ENCODE peak calls at places on chromosomes 12 and 14, in ten cellular contexts. T is cardiac fibroblast; Z is upper lobe of right lung; S is ELF-1; J is NCI-H2029 treated with DMSO at 0.1 percent for 48 hours; Q is activated naive CD4-positive, alpha-beta T cell treated with Interleukin-2 at 50 U/mL for 16 hours; K is mesothelial cell of epicardium; F is omental fat pad; E is tibial nerve; D is activated CD4-positive, alpha-beta T cell treated with anti-CD3 and anti-CD28 coated beads for 48 hours. V is an unnamed sample.
A peak's percentile ranks its signal among the peaks of the same experiment; 100 is the strongest.

GRCh38 chr14:25988536-25988935 is 609.3 kb downstream of the NOVA1 start:
- DNase-seq in T (no peak), Z (no peak), S (no peak), J (no peak), Q (no peak), K (no peak), F (no peak), E (no peak), D (no peak), V (no peak)

GRCh38 chr12:96448287-96448686 is 41.1 kb upstream of the CFAP54 start:
- DNase-seq in T (peak; percentile 94), Z (no peak), S (no peak), J (no peak), Q (no peak), K (no peak), F (no peak), E (no peak), D (no peak), V (no peak)

GRCh38 chr14:20427231-20428009 is 8.5 kb downstream of the KLHL33 start:
- DNase-seq in T (peak; percentile 61), Z (no peak), S (peak; percentile 14), J (peak; percentile 31), Q (no peak), K (no peak), F (no peak), E (no peak), D (no peak), V (no peak)

GRCh38 chr12:131826064-131826928 is 1.9 kb upstream of the MMP17 start:
- DNase-seq in T (no peak), Z (peak; percentile 61), S (no peak), J (no peak), Q (no peak), K (no peak), F (no peak), E (no peak), D (no peak), V (no peak)

GRCh38 chr14:100592461-100592871 is 5.2 kb upstream of the BEGAIN start:
- DNase-seq in T (no peak), Z (peak; percentile 48), S (no peak), J (no peak), Q (no peak), K (no peak), F (no peak), E (no peak), D (no peak), V (no peak)

GRCh38 chr14:81559385-81559784 is 25.7 kb upstream of the SEL1L start:
- DNase-seq in T (no peak), Z (no peak), S (no peak), J (no peak), Q (no peak), K (no peak), F (no peak), E (no peak), D (no peak), V (no peak)

GRCh38 chr14:76958975-76959710 is 69.4 kb downstream of the IRF2BPL start:
- DNase-seq in T (peak; percentile 64), Z (no peak), S (peak; percentile 51), J (no peak), Q (no peak), K (no peak), F (no peak), E (no peak), D (peak; percentile 36), V (no peak)

GRCh38 chr12:119082496-119082895 is 96.2 kb upstream of the HSPB8 start:
- DNase-seq in T (no peak), Z (no peak), S (peak; percentile 65), J (peak; percentile 75), Q (no peak), K (no peak), F (no peak), E (no peak), D (no peak), V (no peak)

GRCh38 chr12:25894759-25895158 is 63.7 kb upstream of the RASSF8 start:
- DNase-seq in T (no peak), Z (no peak), S (no peak), J (no peak), Q (no peak), K (no peak), F (no peak), E (no peak), D (no peak), V (no peak)

GRCh38 chr14:90644882-90645281 is 171.3 kb downstream of the TTC7B start:
- DNase-seq in T (peak; percentile 82), Z (no peak), S (no peak), J (no peak), Q (no peak), K (no peak), F (no peak), E (no peak), D (no peak), V (no peak)

V was measured in NCI-H1048.